ENCODE peak calls at places on chromosome 17, in six cellular contexts. One of them, this sample, is unnamed. For H3K9me3 and H4K20me1, the result is how much of the 10 kb centered on the place peaks cover.

GRCh38 chr17:44867841-44868240 is 20.2 kb downstream of the HIGD1B start:
- DNase-seq in fibroblast of lung: no peak
- DNase-seq in PC-9: no peak
- DNase-seq in H1: no peak
- DNase-seq in OCI-LY7: no peak
- DNase-seq in MM.1S: no peak
- DNase-seq in this sample: no peak

GRCh38 chr17:81487487-81488275 is 24.9 kb downstream of the ACTG1 start:
- DNase-seq in MM.1S: no peak
- DNase-seq in H1: peak
- DNase-seq in PC-9: no peak
- DNase-seq in fibroblast of lung: peak
- DNase-seq in OCI-LY7: peak
- DNase-seq in this sample: no peak

GRCh38 chr17:68101075-68101991 is 65.8 kb downstream of the KPNA2 start:
- DNase-seq in OCI-LY7: peak
- DNase-seq in H1: peak
- DNase-seq in MM.1S: peak
- DNase-seq in PC-9: peak
- DNase-seq in fibroblast of lung: peak
- DNase-seq in this sample: peak

GRCh38 chr17:21425736-21426135 is 49.6 kb downstream of the KCNJ12 start:
- DNase-seq in PC-9: no peak
- DNase-seq in OCI-LY7: no peak
- DNase-seq in MM.1S: no peak
- DNase-seq in fibroblast of lung: no peak
- DNase-seq in H1: no peak
- DNase-seq in this sample: no peak

GRCh38 chr17:81831957-81832607 is 1.0 kb downstream of the MCRIP1 start:
- DNase-seq in MM.1S: no peak
- DNase-seq in PC-9: no peak
- DNase-seq in OCI-LY7: peak
- DNase-seq in H1: no peak
- DNase-seq in fibroblast of lung: peak
- DNase-seq in this sample: no peak

GRCh38 chr17:2996208-2996855 is 67.1 kb downstream of the OR1D5 start:
- DNase-seq in OCI-LY7: no peak
- DNase-seq in MM.1S: no peak
- DNase-seq in fibroblast of lung: peak
- DNase-seq in PC-9: no peak
- DNase-seq in H1: no peak
- DNase-seq in this sample: no peak

GRCh38 chr17:50977487-50978159 is 111.5 kb upstream of the TOB1 start:
- DNase-seq in OCI-LY7: no peak
- DNase-seq in MM.1S: no peak
- DNase-seq in PC-9: no peak
- DNase-seq in fibroblast of lung: no peak
- DNase-seq in H1: no peak
- DNase-seq in this sample: no peak

GRCh38 chr17:512926-513325 is 160.3 kb upstream of the RPH3AL start:
- DNase-seq in fibroblast of lung: no peak
- DNase-seq in MM.1S: no peak
- DNase-seq in H1: no peak
- DNase-seq in OCI-LY7: no peak
- DNase-seq in PC-9: no peak
- DNase-seq in this sample: no peak

GRCh38 chr17:17345294-17345597 is 42.1 kb downstream of the NT5M start:
- DNase-seq in fibroblast of lung: no peak
- DNase-seq in OCI-LY7: no peak
- DNase-seq in H1: peak
- DNase-seq in PC-9: no peak
- DNase-seq in MM.1S: no peak
- DNase-seq in this sample: no peak

GRCh38 chr17:1455291-1455747 is 713 bp downstream of the CRK start:
- DNase-seq in PC-9: peak
- DNase-seq in fibroblast of lung: peak
- DNase-seq in MM.1S: peak
- DNase-seq in H1: peak
- DNase-seq in OCI-LY7: peak
- DNase-seq in this sample: no peak

GRCh38 chr17:13568746-13569739 is 32.7 kb downstream of the HS3ST3A1 start:
- DNase-seq in PC-9: no peak
- DNase-seq in fibroblast of lung: peak
- DNase-seq in MM.1S: no peak
- DNase-seq in OCI-LY7: no peak
- DNase-seq in H1: no peak
- DNase-seq in this sample: no peak

GRCh38 chr17:29622337-29623282 is at the start of gene CORO6:
- DNase-seq in fibroblast of lung: peak
- DNase-seq in PC-9: no peak
- DNase-seq in OCI-LY7: peak
- DNase-seq in MM.1S: peak
- DNase-seq in H1: peak
- DNase-seq in this sample: no peak

GRCh38 chr17:81228834-81229665 is 6.3 kb upstream of the CEP131 start:
- DNase-seq in MM.1S: no peak
- DNase-seq in fibroblast of lung: no peak
- DNase-seq in H1: no peak
- DNase-seq in OCI-LY7: no peak
- DNase-seq in PC-9: no peak
- DNase-seq in this sample: no peak

GRCh38 chr17:61309857-61310256 is 89.8 kb upstream of the TBX2 start:
- DNase-seq in MM.1S: no peak
- DNase-seq in fibroblast of lung: peak
- DNase-seq in H1: no peak
- DNase-seq in OCI-LY7: no peak
- DNase-seq in PC-9: no peak
- DNase-seq in this sample: no peak

GRCh38 chr17:17403899-17404576 is 72.8 kb upstream of the MED9 start:
- DNase-seq in PC-9: no peak
- DNase-seq in MM.1S: no peak
- DNase-seq in H1: no peak
- DNase-seq in OCI-LY7: peak
- DNase-seq in fibroblast of lung: no peak
- DNase-seq in this sample: no peak

GRCh38 chr17:64016248-64016784 is 4.1 kb downstream of the ICAM2 start:
- DNase-seq in OCI-LY7: peak
- DNase-seq in fibroblast of lung: no peak
- DNase-seq in H1: peak
- DNase-seq in MM.1S: no peak
- DNase-seq in PC-9: no peak
- DNase-seq in this sample: no peak

GRCh38 chr17:42553161-42553818 is 567 bp downstream of the HSD17B1 start:
- DNase-seq in fibroblast of lung: peak
- DNase-seq in H1: no peak
- DNase-seq in PC-9: no peak
- DNase-seq in OCI-LY7: no peak
- DNase-seq in MM.1S: no peak
- DNase-seq in this sample: no peak

GRCh38 chr17:49520386-49521087 is 25.4 kb downstream of the NGFR start:
- DNase-seq in H1: peak
- DNase-seq in MM.1S: no peak
- DNase-seq in PC-9: no peak
- DNase-seq in OCI-LY7: no peak
- DNase-seq in fibroblast of lung: no peak
- DNase-seq in this sample: no peak

GRCh38 chr17:27323538-27324212 is 29.8 kb downstream of the WSB1 start:
- DNase-seq in PC-9: peak
- DNase-seq in MM.1S: no peak
- DNase-seq in H1: peak
- DNase-seq in fibroblast of lung: peak
- DNase-seq in OCI-LY7: no peak
- DNase-seq in this sample: no peak

GRCh38 chr17:43967251-43967875 is 13.6 kb upstream of the PYY start:
- DNase-seq in OCI-LY7: no peak
- DNase-seq in H1: no peak
- DNase-seq in MM.1S: no peak
- DNase-seq in fibroblast of lung: no peak
- DNase-seq in PC-9: no peak
- DNase-seq in this sample: no peak

GRCh38 chr17:61510237-61510636 is 58.0 kb downstream of the TBX4 start:
- DNase-seq in PC-9: no peak
- DNase-seq in OCI-LY7: no peak
- DNase-seq in H1: no peak
- DNase-seq in MM.1S: no peak
- DNase-seq in fibroblast of lung: no peak
- DNase-seq in this sample: no peak

GRCh38 chr17:65278050-65278819 is 141.1 kb downstream of the RGS9 start:
- DNase-seq in fibroblast of lung: peak
- DNase-seq in H1: peak
- DNase-seq in PC-9: peak
- DNase-seq in OCI-LY7: peak
- DNase-seq in MM.1S: no peak
- DNase-seq in this sample: no peak

GRCh38 chr17:2089021-2089422 is 34.1 kb downstream of the HIC1 start:
- DNase-seq in PC-9: peak
- DNase-seq in OCI-LY7: no peak
- DNase-seq in H1: no peak
- DNase-seq in MM.1S: no peak
- DNase-seq in fibroblast of lung: peak
- DNase-seq in this sample: no peak

GRCh38 chr17:15963670-15964110 is 18.8 kb downstream of the ADORA2B start:
- DNase-seq in MM.1S: no peak
- DNase-seq in PC-9: peak
- DNase-seq in H1: no peak
- DNase-seq in OCI-LY7: no peak
- DNase-seq in fibroblast of lung: peak
- DNase-seq in this sample: peak

GRCh38 chr17:9544221-9544620 is 31.4 kb downstream of the STX8 start:
- DNase-seq in PC-9: no peak
- DNase-seq in MM.1S: no peak
- DNase-seq in H1: no peak
- DNase-seq in OCI-LY7: no peak
- DNase-seq in fibroblast of lung: peak
- DNase-seq in this sample: no peak

GRCh38 chr17:31724026-31724425 is 135.0 kb downstream of the COPRS start:
- DNase-seq in MM.1S: no peak
- DNase-seq in PC-9: peak
- DNase-seq in OCI-LY7: no peak
- DNase-seq in H1: peak
- DNase-seq in fibroblast of lung: peak
- DNase-seq in this sample: no peak

DNA sequence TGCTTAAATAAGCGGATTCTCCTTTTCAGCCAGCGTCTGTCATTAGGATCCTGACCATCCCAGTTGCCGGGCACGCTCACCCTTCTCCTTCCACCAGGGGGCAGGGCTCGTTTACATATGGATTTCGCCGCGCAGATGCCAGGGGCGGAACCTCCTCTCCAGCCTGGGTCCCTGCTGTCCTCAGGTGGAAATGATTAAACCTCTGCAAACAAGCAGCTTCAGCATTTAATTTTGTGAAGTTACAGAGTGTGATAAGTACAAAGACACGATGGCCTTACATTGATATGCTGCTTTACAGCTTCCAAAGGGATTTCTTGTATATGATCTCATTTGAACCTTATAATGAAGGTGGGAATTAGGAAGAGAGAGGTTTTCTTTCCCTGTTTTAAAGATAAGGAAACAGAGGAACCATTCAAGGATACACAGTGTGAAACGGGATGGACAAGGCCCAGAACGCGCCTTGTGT is 3.9 kb upstream of the KRT28 start:
- DNase-seq in PC-9: peak
- DNase-seq in H1: peak
- DNase-seq in fibroblast of lung: peak
- DNase-seq in OCI-LY7: peak
- DNase-seq in MM.1S: peak
- DNase-seq in this sample: peak
- TF ChIP-seq CTCF in PC-9: peak
- TF ChIP-seq CTCF in H1: peak
- TF ChIP-seq CTCF in fibroblast of lung: peak
- TF ChIP-seq CTCF in OCI-LY7: peak
- TF ChIP-seq CTCF in MM.1S: peak
- TF ChIP-seq CTCF in this sample: peak

GRCh38 chr17:82948957-82949356 is 109.1 kb upstream of the ZNF750 start:
- DNase-seq in H1: no peak
- DNase-seq in PC-9: no peak
- DNase-seq in OCI-LY7: no peak
- DNase-seq in fibroblast of lung: no peak
- DNase-seq in MM.1S: no peak
- DNase-seq in this sample: no peak
- H3K9me3 ChIP-seq in H1: half or more
- H3K9me3 ChIP-seq in PC-9: under half
- H3K9me3 ChIP-seq in OCI-LY7: under half
- H3K9me3 ChIP-seq in fibroblast of lung: under half
- H3K9me3 ChIP-seq in MM.1S: under half
- H3K9me3 ChIP-seq in this sample: under half

GRCh38 chr17:39996162-39996561 is 15.6 kb downstream of the PSMD3 start:
- DNase-seq in PC-9: no peak
- DNase-seq in fibroblast of lung: no peak
- DNase-seq in OCI-LY7: no peak
- DNase-seq in H1: no peak
- DNase-seq in MM.1S: no peak
- DNase-seq in this sample: no peak
- H4K20me1 ChIP-seq in PC-9: under half
- H4K20me1 ChIP-seq in fibroblast of lung: under half
- H4K20me1 ChIP-seq in OCI-LY7: under half
- H4K20me1 ChIP-seq in H1: under half
- H4K20me1 ChIP-seq in MM.1S: under half
- H4K20me1 ChIP-seq in this sample: under half

DNA sequence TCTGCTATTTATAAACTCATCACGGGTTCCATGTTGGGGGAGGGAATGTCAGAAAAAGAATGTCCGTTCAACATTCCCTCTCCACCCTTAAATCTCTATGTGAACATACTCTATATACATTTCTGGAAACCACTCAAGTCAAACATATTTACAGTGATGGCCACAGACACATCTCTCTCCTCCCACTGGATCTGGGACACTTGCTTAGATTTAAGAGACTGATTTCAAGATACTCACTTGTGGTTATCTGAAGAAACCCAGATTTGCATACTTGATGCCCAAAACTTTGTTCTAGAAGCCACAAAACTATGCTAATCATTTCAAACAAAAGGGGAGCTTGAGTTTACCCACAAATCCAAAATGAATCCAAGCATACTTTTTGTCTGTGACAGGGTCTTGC is 182.9 kb upstream of the SOX9 start:
- DNase-seq in fibroblast of lung: peak
- DNase-seq in MM.1S: no peak
- DNase-seq in OCI-LY7: no peak
- DNase-seq in H1: no peak
- DNase-seq in PC-9: no peak
- DNase-seq in this sample: no peak
- TF ChIP-seq CTCF in fibroblast of lung: no peak
- TF ChIP-seq CTCF in MM.1S: no peak
- TF ChIP-seq CTCF in OCI-LY7: no peak
- TF ChIP-seq CTCF in H1: no peak
- TF ChIP-seq CTCF in PC-9: no peak
- TF ChIP-seq CTCF in this sample: no peak

GRCh38 chr17:48111937-48112241 is 4.3 kb downstream of the SNX11 start:
- DNase-seq in OCI-LY7: no peak
- DNase-seq in fibroblast of lung: no peak
- DNase-seq in MM.1S: no peak
- DNase-seq in PC-9: no peak
- DNase-seq in H1: no peak
- DNase-seq in this sample: no peak
- H3K9me3 ChIP-seq in OCI-LY7: under half
- H3K9me3 ChIP-seq in fibroblast of lung: under half
- H3K9me3 ChIP-seq in MM.1S: under half
- H3K9me3 ChIP-seq in PC-9: under half
- H3K9me3 ChIP-seq in H1: under half
- H3K9me3 ChIP-seq in this sample: under half

This sample was measured in keratinocyte.